ENCODE peak calls at places on chromosomes 1 and 21, in nine cellular contexts. One of them, this sample, is unnamed.

GRCh38 chr21:25107708-25108107 is 499.6 kb downstream of the MRPL39 start:
- DNase-seq in MCF 10A: peak
- DNase-seq in G401: no peak
- DNase-seq in NCI-H1930: no peak
- DNase-seq in activated gamma-delta T cell treated with anti-CD3 and anti-CD28 coated beads, Interleukin-2, amount 50 U/mL, for 16 hours: no peak
- DNase-seq in anterior cingulate cortex: no peak
- DNase-seq in CD8-positive, alpha-beta T cell: no peak
- DNase-seq in C1 segment of cervical spinal cord: no peak
- DNase-seq in A673: peak
- DNase-seq in this sample: no peak

GRCh38 chr1:54016343-54017282 is 1.4 kb downstream of the LDLRAD1 start:
- DNase-seq in NCI-H1930: no peak
- DNase-seq in activated gamma-delta T cell treated with anti-CD3 and anti-CD28 coated beads, Interleukin-2, amount 50 U/mL, for 16 hours: no peak
- DNase-seq in G401: no peak
- DNase-seq in C1 segment of cervical spinal cord: no peak
- DNase-seq in anterior cingulate cortex: no peak
- DNase-seq in MCF 10A: peak
- DNase-seq in A673: no peak
- DNase-seq in CD8-positive, alpha-beta T cell: no peak
- DNase-seq in this sample: no peak

GRCh38 chr1:180787628-180788307 is 124.9 kb upstream of the KIAA1614 start:
- DNase-seq in A673: no peak
- DNase-seq in MCF 10A: peak
- DNase-seq in NCI-H1930: no peak
- DNase-seq in anterior cingulate cortex: no peak
- DNase-seq in C1 segment of cervical spinal cord: no peak
- DNase-seq in G401: no peak
- DNase-seq in CD8-positive, alpha-beta T cell: no peak
- DNase-seq in activated gamma-delta T cell treated with anti-CD3 and anti-CD28 coated beads, Interleukin-2, amount 50 U/mL, for 16 hours: no peak
- DNase-seq in this sample: no peak

GRCh38 chr1:172699111-172699510 is 40.2 kb downstream of the FASLG start:
- DNase-seq in C1 segment of cervical spinal cord: no peak
- DNase-seq in anterior cingulate cortex: no peak
- DNase-seq in CD8-positive, alpha-beta T cell: peak
- DNase-seq in G401: no peak
- DNase-seq in MCF 10A: peak
- DNase-seq in NCI-H1930: no peak
- DNase-seq in activated gamma-delta T cell treated with anti-CD3 and anti-CD28 coated beads, Interleukin-2, amount 50 U/mL, for 16 hours: peak
- DNase-seq in A673: no peak
- DNase-seq in this sample: no peak

GRCh38 chr1:169487153-169487552 is 1.4 kb upstream of the SLC19A2 start:
- DNase-seq in G401: no peak
- DNase-seq in activated gamma-delta T cell treated with anti-CD3 and anti-CD28 coated beads, Interleukin-2, amount 50 U/mL, for 16 hours: no peak
- DNase-seq in anterior cingulate cortex: no peak
- DNase-seq in A673: peak
- DNase-seq in MCF 10A: no peak
- DNase-seq in C1 segment of cervical spinal cord: no peak
- DNase-seq in NCI-H1930: no peak
- DNase-seq in CD8-positive, alpha-beta T cell: no peak
- DNase-seq in this sample: no peak

GRCh38 chr1:202954057-202954745 is 3.9 kb downstream of the ADIPOR1 start:
- DNase-seq in C1 segment of cervical spinal cord: no peak
- DNase-seq in A673: no peak
- DNase-seq in G401: no peak
- DNase-seq in activated gamma-delta T cell treated with anti-CD3 and anti-CD28 coated beads, Interleukin-2, amount 50 U/mL, for 16 hours: no peak
- DNase-seq in CD8-positive, alpha-beta T cell: no peak
- DNase-seq in MCF 10A: peak
- DNase-seq in anterior cingulate cortex: no peak
- DNase-seq in NCI-H1930: no peak
- DNase-seq in this sample: no peak

GRCh38 chr1:182698977-182699672 is 14.7 kb upstream of the RGS8 start:
- DNase-seq in G401: peak
- DNase-seq in activated gamma-delta T cell treated with anti-CD3 and anti-CD28 coated beads, Interleukin-2, amount 50 U/mL, for 16 hours: no peak
- DNase-seq in CD8-positive, alpha-beta T cell: no peak
- DNase-seq in anterior cingulate cortex: no peak
- DNase-seq in A673: no peak
- DNase-seq in MCF 10A: peak
- DNase-seq in NCI-H1930: no peak
- DNase-seq in C1 segment of cervical spinal cord: no peak
- DNase-seq in this sample: no peak

GRCh38 chr1:221335161-221336101 is 406.5 kb downstream of the DUSP10 start:
- DNase-seq in CD8-positive, alpha-beta T cell: no peak
- DNase-seq in NCI-H1930: no peak
- DNase-seq in A673: no peak
- DNase-seq in G401: no peak
- DNase-seq in C1 segment of cervical spinal cord: peak
- DNase-seq in activated gamma-delta T cell treated with anti-CD3 and anti-CD28 coated beads, Interleukin-2, amount 50 U/mL, for 16 hours: no peak
- DNase-seq in MCF 10A: peak
- DNase-seq in anterior cingulate cortex: peak
- DNase-seq in this sample: no peak

GRCh38 chr21:15252437-15252836 is 187.6 kb upstream of the NRIP1 start:
- DNase-seq in MCF 10A: no peak
- DNase-seq in CD8-positive, alpha-beta T cell: no peak
- DNase-seq in G401: no peak
- DNase-seq in NCI-H1930: no peak
- DNase-seq in A673: no peak
- DNase-seq in activated gamma-delta T cell treated with anti-CD3 and anti-CD28 coated beads, Interleukin-2, amount 50 U/mL, for 16 hours: no peak
- DNase-seq in anterior cingulate cortex: no peak
- DNase-seq in C1 segment of cervical spinal cord: no peak
- DNase-seq in this sample: no peak

GRCh38 chr1:162035241-162035640 is 11.6 kb upstream of the OLFML2B start:
- DNase-seq in C1 segment of cervical spinal cord: no peak
- DNase-seq in CD8-positive, alpha-beta T cell: no peak
- DNase-seq in activated gamma-delta T cell treated with anti-CD3 and anti-CD28 coated beads, Interleukin-2, amount 50 U/mL, for 16 hours: no peak
- DNase-seq in A673: no peak
- DNase-seq in MCF 10A: peak
- DNase-seq in G401: no peak
- DNase-seq in NCI-H1930: no peak
- DNase-seq in anterior cingulate cortex: no peak
- DNase-seq in this sample: no peak

GRCh38 chr1:9289724-9290493 is 2.8 kb upstream of the SPSB1 start:
- DNase-seq in G401: no peak
- DNase-seq in MCF 10A: peak
- DNase-seq in A673: peak
- DNase-seq in anterior cingulate cortex: no peak
- DNase-seq in C1 segment of cervical spinal cord: no peak
- DNase-seq in NCI-H1930: no peak
- DNase-seq in CD8-positive, alpha-beta T cell: no peak
- DNase-seq in activated gamma-delta T cell treated with anti-CD3 and anti-CD28 coated beads, Interleukin-2, amount 50 U/mL, for 16 hours: no peak
- DNase-seq in this sample: no peak

GRCh38 chr1:55200667-55201066 is 14.5 kb downstream of the USP24 start:
- DNase-seq in G401: no peak
- DNase-seq in anterior cingulate cortex: no peak
- DNase-seq in NCI-H1930: no peak
- DNase-seq in C1 segment of cervical spinal cord: no peak
- DNase-seq in CD8-positive, alpha-beta T cell: no peak
- DNase-seq in A673: no peak
- DNase-seq in activated gamma-delta T cell treated with anti-CD3 and anti-CD28 coated beads, Interleukin-2, amount 50 U/mL, for 16 hours: no peak
- DNase-seq in MCF 10A: no peak
- DNase-seq in this sample: no peak

GRCh38 chr1:15337656-15338402 is 71.9 kb upstream of the EFHD2 start:
- DNase-seq in C1 segment of cervical spinal cord: no peak
- DNase-seq in NCI-H1930: no peak
- DNase-seq in anterior cingulate cortex: no peak
- DNase-seq in MCF 10A: peak
- DNase-seq in A673: peak
- DNase-seq in G401: no peak
- DNase-seq in activated gamma-delta T cell treated with anti-CD3 and anti-CD28 coated beads, Interleukin-2, amount 50 U/mL, for 16 hours: no peak
- DNase-seq in CD8-positive, alpha-beta T cell: no peak
- DNase-seq in this sample: no peak

GRCh38 chr1:42957229-42957879 is 1.3 kb downstream of the SLC2A1 start:
- DNase-seq in G401: no peak
- DNase-seq in C1 segment of cervical spinal cord: no peak
- DNase-seq in MCF 10A: peak
- DNase-seq in NCI-H1930: no peak
- DNase-seq in A673: no peak
- DNase-seq in anterior cingulate cortex: no peak
- DNase-seq in CD8-positive, alpha-beta T cell: no peak
- DNase-seq in activated gamma-delta T cell treated with anti-CD3 and anti-CD28 coated beads, Interleukin-2, amount 50 U/mL, for 16 hours: no peak
- DNase-seq in this sample: no peak

GRCh38 chr21:20249401-20249800 is 748.8 kb upstream of the NCAM2 start:
- DNase-seq in anterior cingulate cortex: no peak
- DNase-seq in C1 segment of cervical spinal cord: no peak
- DNase-seq in CD8-positive, alpha-beta T cell: no peak
- DNase-seq in A673: no peak
- DNase-seq in G401: no peak
- DNase-seq in MCF 10A: no peak
- DNase-seq in activated gamma-delta T cell treated with anti-CD3 and anti-CD28 coated beads, Interleukin-2, amount 50 U/mL, for 16 hours: no peak
- DNase-seq in NCI-H1930: no peak
- DNase-seq in this sample: no peak

GRCh38 chr1:218942421-218942820 is 231.3 kb upstream of the LYPLAL1 start:
- DNase-seq in A673: no peak
- DNase-seq in MCF 10A: no peak
- DNase-seq in G401: no peak
- DNase-seq in activated gamma-delta T cell treated with anti-CD3 and anti-CD28 coated beads, Interleukin-2, amount 50 U/mL, for 16 hours: no peak
- DNase-seq in CD8-positive, alpha-beta T cell: no peak
- DNase-seq in C1 segment of cervical spinal cord: no peak
- DNase-seq in anterior cingulate cortex: no peak
- DNase-seq in NCI-H1930: no peak
- DNase-seq in this sample: no peak

GRCh38 chr1:111733183-111733995 is 5.8 kb downstream of the INKA2 start:
- DNase-seq in C1 segment of cervical spinal cord: no peak
- DNase-seq in G401: no peak
- DNase-seq in MCF 10A: peak
- DNase-seq in NCI-H1930: no peak
- DNase-seq in activated gamma-delta T cell treated with anti-CD3 and anti-CD28 coated beads, Interleukin-2, amount 50 U/mL, for 16 hours: no peak
- DNase-seq in CD8-positive, alpha-beta T cell: peak
- DNase-seq in anterior cingulate cortex: peak
- DNase-seq in A673: no peak
- DNase-seq in this sample: no peak

GRCh38 chr1:204350857-204351573 is 8.7 kb downstream of the PLEKHA6 start:
- DNase-seq in A673: peak
- DNase-seq in G401: peak
- DNase-seq in NCI-H1930: peak
- DNase-seq in CD8-positive, alpha-beta T cell: no peak
- DNase-seq in MCF 10A: no peak
- DNase-seq in C1 segment of cervical spinal cord: peak
- DNase-seq in activated gamma-delta T cell treated with anti-CD3 and anti-CD28 coated beads, Interleukin-2, amount 50 U/mL, for 16 hours: no peak
- DNase-seq in anterior cingulate cortex: peak
- DNase-seq in this sample: no peak

GRCh38 chr1:183812686-183813569 is 8.0 kb downstream of the RGL1 start:
- DNase-seq in G401: no peak
- DNase-seq in NCI-H1930: no peak
- DNase-seq in MCF 10A: no peak
- DNase-seq in anterior cingulate cortex: no peak
- DNase-seq in A673: peak
- DNase-seq in activated gamma-delta T cell treated with anti-CD3 and anti-CD28 coated beads, Interleukin-2, amount 50 U/mL, for 16 hours: no peak
- DNase-seq in C1 segment of cervical spinal cord: no peak
- DNase-seq in CD8-positive, alpha-beta T cell: no peak
- DNase-seq in this sample: no peak

GRCh38 chr21:41497836-41498235 is 10.1 kb downstream of the TMPRSS2 start:
- DNase-seq in activated gamma-delta T cell treated with anti-CD3 and anti-CD28 coated beads, Interleukin-2, amount 50 U/mL, for 16 hours: no peak
- DNase-seq in A673: no peak
- DNase-seq in NCI-H1930: no peak
- DNase-seq in C1 segment of cervical spinal cord: no peak
- DNase-seq in anterior cingulate cortex: no peak
- DNase-seq in CD8-positive, alpha-beta T cell: no peak
- DNase-seq in G401: no peak
- DNase-seq in MCF 10A: no peak
- DNase-seq in this sample: no peak

GRCh38 chr1:217275617-217276398 is 355.1 kb downstream of the GPATCH2 start:
- DNase-seq in CD8-positive, alpha-beta T cell: no peak
- DNase-seq in C1 segment of cervical spinal cord: no peak
- DNase-seq in activated gamma-delta T cell treated with anti-CD3 and anti-CD28 coated beads, Interleukin-2, amount 50 U/mL, for 16 hours: no peak
- DNase-seq in anterior cingulate cortex: no peak
- DNase-seq in A673: peak
- DNase-seq in NCI-H1930: no peak
- DNase-seq in MCF 10A: peak
- DNase-seq in G401: no peak
- DNase-seq in this sample: no peak

GRCh38 chr21:41634211-41634694 is 126.3 kb upstream of the TMPRSS2 start:
- DNase-seq in C1 segment of cervical spinal cord: no peak
- DNase-seq in anterior cingulate cortex: no peak
- DNase-seq in G401: no peak
- DNase-seq in activated gamma-delta T cell treated with anti-CD3 and anti-CD28 coated beads, Interleukin-2, amount 50 U/mL, for 16 hours: no peak
- DNase-seq in A673: no peak
- DNase-seq in MCF 10A: peak
- DNase-seq in CD8-positive, alpha-beta T cell: no peak
- DNase-seq in NCI-H1930: no peak
- DNase-seq in this sample: no peak

GRCh38 chr1:66443793-66444192 is 90.2 kb upstream of the SGIP1 start:
- DNase-seq in G401: no peak
- DNase-seq in MCF 10A: no peak
- DNase-seq in NCI-H1930: no peak
- DNase-seq in CD8-positive, alpha-beta T cell: no peak
- DNase-seq in anterior cingulate cortex: no peak
- DNase-seq in C1 segment of cervical spinal cord: no peak
- DNase-seq in A673: no peak
- DNase-seq in activated gamma-delta T cell treated with anti-CD3 and anti-CD28 coated beads, Interleukin-2, amount 50 U/mL, for 16 hours: no peak
- DNase-seq in this sample: no peak

GRCh38 chr1:29357452-29357851 is 121.1 kb downstream of the PTPRU start:
- DNase-seq in CD8-positive, alpha-beta T cell: no peak
- DNase-seq in NCI-H1930: no peak
- DNase-seq in A673: no peak
- DNase-seq in MCF 10A: no peak
- DNase-seq in anterior cingulate cortex: no peak
- DNase-seq in G401: no peak
- DNase-seq in C1 segment of cervical spinal cord: no peak
- DNase-seq in activated gamma-delta T cell treated with anti-CD3 and anti-CD28 coated beads, Interleukin-2, amount 50 U/mL, for 16 hours: no peak
- DNase-seq in this sample: no peak

GRCh38 chr1:231387770-231388669 is 34.1 kb downstream of the EGLN1 start:
- DNase-seq in activated gamma-delta T cell treated with anti-CD3 and anti-CD28 coated beads, Interleukin-2, amount 50 U/mL, for 16 hours: no peak
- DNase-seq in NCI-H1930: no peak
- DNase-seq in anterior cingulate cortex: no peak
- DNase-seq in A673: peak
- DNase-seq in MCF 10A: peak
- DNase-seq in C1 segment of cervical spinal cord: no peak
- DNase-seq in CD8-positive, alpha-beta T cell: no peak
- DNase-seq in G401: no peak
- DNase-seq in this sample: no peak

GRCh38 chr1:22075718-22076117 is 23.2 kb downstream of the CDC42 start:
- DNase-seq in anterior cingulate cortex: no peak
- DNase-seq in activated gamma-delta T cell treated with anti-CD3 and anti-CD28 coated beads, Interleukin-2, amount 50 U/mL, for 16 hours: no peak
- DNase-seq in G401: no peak
- DNase-seq in A673: no peak
- DNase-seq in NCI-H1930: no peak
- DNase-seq in C1 segment of cervical spinal cord: no peak
- DNase-seq in CD8-positive, alpha-beta T cell: no peak
- DNase-seq in MCF 10A: no peak
- DNase-seq in this sample: no peak

GRCh38 chr1:153490272-153491051 is 30.0 kb upstream of the S100A7 start:
- DNase-seq in A673: peak
- DNase-seq in NCI-H1930: peak
- DNase-seq in activated gamma-delta T cell treated with anti-CD3 and anti-CD28 coated beads, Interleukin-2, amount 50 U/mL, for 16 hours: no peak
- DNase-seq in CD8-positive, alpha-beta T cell: no peak
- DNase-seq in MCF 10A: peak
- DNase-seq in anterior cingulate cortex: no peak
- DNase-seq in G401: no peak
- DNase-seq in C1 segment of cervical spinal cord: no peak
- DNase-seq in this sample: peak

GRCh38 chr1:247639381-247639981 is 34.1 kb downstream of the OR2G3 start:
- DNase-seq in CD8-positive, alpha-beta T cell: peak
- DNase-seq in A673: no peak
- DNase-seq in C1 segment of cervical spinal cord: no peak
- DNase-seq in anterior cingulate cortex: peak
- DNase-seq in activated gamma-delta T cell treated with anti-CD3 and anti-CD28 coated beads, Interleukin-2, amount 50 U/mL, for 16 hours: peak
- DNase-seq in MCF 10A: no peak
- DNase-seq in G401: peak
- DNase-seq in NCI-H1930: peak
- DNase-seq in this sample: no peak

GRCh38 chr1:53084589-53084971 is 22.6 kb downstream of the PODN start:
- DNase-seq in activated gamma-delta T cell treated with anti-CD3 and anti-CD28 coated beads, Interleukin-2, amount 50 U/mL, for 16 hours: no peak
- DNase-seq in anterior cingulate cortex: no peak
- DNase-seq in G401: no peak
- DNase-seq in CD8-positive, alpha-beta T cell: no peak
- DNase-seq in A673: no peak
- DNase-seq in C1 segment of cervical spinal cord: no peak
- DNase-seq in MCF 10A: no peak
- DNase-seq in NCI-H1930: no peak
- DNase-seq in this sample: no peak

GRCh38 chr1:93599479-93599878 is 82.2 kb downstream of the BCAR3 start:
- DNase-seq in C1 segment of cervical spinal cord: no peak
- DNase-seq in A673: no peak
- DNase-seq in activated gamma-delta T cell treated with anti-CD3 and anti-CD28 coated beads, Interleukin-2, amount 50 U/mL, for 16 hours: no peak
- DNase-seq in CD8-positive, alpha-beta T cell: no peak
- DNase-seq in G401: no peak
- DNase-seq in NCI-H1930: no peak
- DNase-seq in anterior cingulate cortex: no peak
- DNase-seq in MCF 10A: no peak
- DNase-seq in this sample: no peak

GRCh38 chr1:56309065-56309464 is 270.3 kb downstream of the PLPP3 start:
- DNase-seq in CD8-positive, alpha-beta T cell: no peak
- DNase-seq in anterior cingulate cortex: no peak
- DNase-seq in MCF 10A: no peak
- DNase-seq in G401: no peak
- DNase-seq in C1 segment of cervical spinal cord: no peak
- DNase-seq in NCI-H1930: no peak
- DNase-seq in activated gamma-delta T cell treated with anti-CD3 and anti-CD28 coated beads, Interleukin-2, amount 50 U/mL, for 16 hours: no peak
- DNase-seq in A673: no peak
- DNase-seq in this sample: no peak